ENCODE peak calls at places on chromosomes 13 and 19, in nine cellular contexts. E is islet precursor cell; C is K562; A is T-helper 1 cell; U is COR-L47; O is anterior cingulate cortex; N is NCI-H1092 treated with DMSO at 0.1 percent for 48 hours; Z is stimulated activated CD4-positive, alpha-beta T cell treated with anti-CD3 and anti-CD28 coated beads, Interleukin-1b, Interleukin-23, amount 100 ng/mL, for 24 hours; W is iPS-NIHi11. P is an unnamed sample.

GRCh38 chr13:62551588-62551987 is 1135.9 kb upstream of the PCDH20 start:
- DNase-seq in E (peak), C (no peak), A (no peak), U (no peak), O (no peak), N (no peak), Z (no peak), W (no peak), P (no peak)

GRCh38 chr13:35768551-35768950 is 292.1 kb upstream of the MAB21L1 start:
- DNase-seq in E (no peak), C (no peak), A (no peak), U (no peak), O (no peak), N (no peak), Z (no peak), W (no peak), P (no peak)

GRCh38 chr19:44723952-44724319 is 24.6 kb upstream of the BCL3 start:
- DNase-seq in E (peak), C (peak), A (peak), U (peak), O (peak), N (peak), Z (peak), W (peak), P (peak)

GRCh38 chr19:8593931-8594330 is 16.6 kb downstream of the ADAMTS10 start:
- DNase-seq in E (no peak), C (no peak), A (no peak), U (no peak), O (no peak), N (no peak), Z (no peak), W (no peak), P (no peak)

GRCh38 chr13:111139874-111140561 is 24.9 kb downstream of the ARHGEF7 start:
- DNase-seq in E (no peak), C (no peak), A (no peak), U (peak), O (no peak), N (peak), Z (no peak), W (no peak), P (no peak)

GRCh38 chr19:13095393-13095784 is 7.3 kb downstream of the LYL1 start:
- DNase-seq in E (no peak), C (no peak), A (no peak), U (no peak), O (no peak), N (no peak), Z (no peak), W (peak), P (no peak)

GRCh38 chr13:36057041-36057440 is 74.1 kb downstream of the DCLK1 start:
- DNase-seq in E (no peak), C (peak), A (no peak), U (no peak), O (no peak), N (no peak), Z (no peak), W (peak), P (no peak)

GRCh38 chr13:39811051-39811450 is 155.6 kb downstream of the COG6 start:
- DNase-seq in E (no peak), C (no peak), A (no peak), U (no peak), O (no peak), N (no peak), Z (no peak), W (no peak), P (no peak)

GRCh38 chr13:26923824-26924605 is 163.4 kb upstream of the GPR12 start:
- DNase-seq in E (no peak), C (no peak), A (no peak), U (no peak), O (no peak), N (no peak), Z (no peak), W (no peak), P (no peak)

GRCh38 chr19:31253816-31254551 is 95.3 kb downstream of the TSHZ3 start:
- DNase-seq in E (peak), C (no peak), A (no peak), U (no peak), O (no peak), N (no peak), Z (no peak), W (no peak), P (no peak)

P was measured in stimulated activated naive CD4-positive, alpha-beta T cell treated with Interleukin-2 at 50 U/mL for 16 hours.